ENCODE peak calls at places on chromosomes 3 and 15, in six cellular contexts. A, O, R, Z, J and G are unnamed samples.

GRCh38 chr3:115960799-115961198 is 337.5 kb downstream of the GAP43 start:
- DNase-seq in A (peak; percentile 5), O (no peak), R (no peak), Z (no peak), J (no peak), G (no peak)

GRCh38 chr3:126070146-126070545 is 13.8 kb downstream of the SLC41A3 start:
- DNase-seq in A (no peak), O (no peak), R (no peak), Z (no peak), J (no peak), G (no peak)

GRCh38 chr15:29334544-29334943 is 64.9 kb upstream of the NSMCE3 start:
- DNase-seq in A (no peak), O (no peak), R (no peak), Z (no peak), J (no peak), G (no peak)

GRCh38 chr3:185280572-185281365 is 26.9 kb upstream of the EHHADH start:
- DNase-seq in A (no peak), O (peak; percentile 69), R (peak; percentile 35), Z (peak; percentile 64), J (no peak), G (peak; percentile 77)

GRCh38 chr3:64863811-64864210 is 176.0 kb upstream of the ADAMTS9 start:
- DNase-seq in A (no peak), O (no peak), R (no peak), Z (no peak), J (no peak), G (no peak)

GRCh38 chr3:18725668-18726407 is 300.7 kb upstream of the SATB1 start:
- DNase-seq in A (no peak), O (no peak), R (no peak), Z (no peak), J (no peak), G (no peak)

GRCh38 chr15:85048430-85048829 is 66.8 kb downstream of the PDE8A start:
- DNase-seq in A (no peak), O (peak; percentile 39), R (no peak), Z (no peak), J (no peak), G (no peak)

GRCh38 chr3:141280690-141281089 is 49.1 kb downstream of the PXYLP1 start:
- DNase-seq in A (peak; percentile 42), O (no peak), R (no peak), Z (no peak), J (no peak), G (no peak)

GRCh38 chr3:23856286-23856685 is 50.5 kb downstream of the UBE2E1 start:
- DNase-seq in A (no peak), O (no peak), R (no peak), Z (no peak), J (no peak), G (no peak)

GRCh38 chr3:66785191-66785909 is 212.8 kb upstream of the KBTBD8 start:
- DNase-seq in A (peak; percentile 22), O (no peak), R (no peak), Z (no peak), J (no peak), G (no peak)

GRCh38 chr3:46854543-46854942 is 8.7 kb downstream of the MYL3 start:
- DNase-seq in A (no peak), O (no peak), R (no peak), Z (no peak), J (no peak), G (no peak)

GRCh38 chr3:37544869-37545352 is 316.8 kb upstream of the CTDSPL start:
- DNase-seq in A (no peak), O (no peak), R (no peak), Z (no peak), J (no peak), G (no peak)

GRCh38 chr3:70471464-70472342 is 159.3 kb upstream of the MDFIC2 start:
- DNase-seq in A (no peak), O (no peak), R (no peak), Z (no peak), J (no peak), G (no peak)

GRCh38 chr15:78034495-78035191 is 42.9 kb downstream of the TBC1D2B start:
- DNase-seq in A (no peak), O (no peak), R (no peak), Z (no peak), J (peak; percentile 31), G (no peak)

GRCh38 chr3:11238880-11239279 is 33.3 kb upstream of the ATG7 start:
- DNase-seq in A (no peak), O (peak; percentile 96), R (no peak), Z (no peak), J (no peak), G (no peak)

GRCh38 chr15:69523010-69524001 is 70.7 kb downstream of the RPLP1 start:
- DNase-seq in A (peak; percentile 85), O (peak; percentile 55), R (peak; percentile 35), Z (peak; percentile 81), J (peak; percentile 25), G (peak; percentile 83)

GRCh38 chr15:38885001-38885400 is 320.4 kb upstream of the RASGRP1 start:
- DNase-seq in A (no peak), O (no peak), R (no peak), Z (no peak), J (no peak), G (no peak)

GRCh38 chr3:126270145-126270811 is 86.9 kb downstream of the KLF15 start:
- DNase-seq in A (no peak), O (no peak), R (no peak), Z (no peak), J (no peak), G (no peak)

GRCh38 chr15:81336568-81336967 is 12.6 kb upstream of the STARD5 start:
- DNase-seq in A (no peak), O (peak; percentile 47), R (no peak), Z (no peak), J (no peak), G (peak; percentile 65)

GRCh38 chr3:51385621-51386091 is 565 bp downstream of the MANF start:
- DNase-seq in A (peak; percentile 11), O (no peak), R (no peak), Z (no peak), J (no peak), G (peak; percentile 59)

GRCh38 chr3:177483182-177483967 is 286.1 kb upstream of the TBL1XR1 start:
- DNase-seq in A (peak; percentile 45), O (peak; percentile 19), R (no peak), Z (no peak), J (no peak), G (no peak)

GRCh38 chr3:102299125-102299877 is 135.5 kb upstream of the ZPLD1 start:
- DNase-seq in A (no peak), O (no peak), R (no peak), Z (no peak), J (no peak), G (no peak)

GRCh38 chr3:123068227-123069020 is 1.6 kb downstream of the PDIA5 start:
- DNase-seq in A (peak; percentile 69), O (no peak), R (no peak), Z (no peak), J (no peak), G (no peak)

GRCh38 chr3:172042136-172042535 is 2.8 kb downstream of the FNDC3B start:
- DNase-seq in A (no peak), O (no peak), R (no peak), Z (no peak), J (no peak), G (no peak)